ENCODE peak calls at places on chromosomes 3 and 15, in ten cellular contexts. O is activated T-cell treated with anti-CD3 and anti-CD28 coated beads for 1 hour; P is epithelial cell of esophagus; S is body of pancreas; A is stimulated activated CD4-positive, alpha-beta T cell treated with anti-CD3 and anti-CD28 coated beads, TNF-alpha, amount 100 ng/mL, for 4 hours; I is GM23248; Q is activated T-helper 9 cell treated with anti-CD3 and anti-CD28 coated beads, Interleukin-2, amount 50 U/mL, for 16 hours; L is Calu3; Y is left ventricle myocardium superior; R is NCI-H2171 treated with DMSO at 0.1 percent for 48 hours. M is an unnamed sample.

GRCh38 chr3:90007786-90008499 is 900.5 kb downstream of the EPHA3 start:
- DNase-seq in A (no peak), I (no peak), S (no peak), P (no peak), R (peak), O (no peak), Y (peak), L (no peak), Q (no peak), M (no peak)

GRCh38 chr3:176208915-176209314 is 988.4 kb downstream of the TBL1XR1 start:
- DNase-seq in Y (no peak), P (peak), S (no peak), L (no peak), Q (no peak), O (no peak), I (no peak), A (no peak), R (no peak), M (no peak)

GRCh38 chr15:42891569-42891968 is 29.0 kb downstream of the TTBK2 start:
- DNase-seq in A (no peak), R (no peak), L (peak), Y (no peak), S (no peak), P (no peak), Q (no peak), O (no peak), I (peak), M (no peak)

GRCh38 chr3:140022061-140022781 is 87.2 kb downstream of the CLSTN2 start:
- DNase-seq in Q (no peak), I (no peak), L (no peak), P (no peak), R (peak), A (no peak), O (no peak), Y (peak), S (peak), M (peak)

GRCh38 chr15:25251700-25252390 is 187.0 kb downstream of the UBE3A start:
- DNase-seq in R (no peak), L (no peak), P (no peak), Q (no peak), S (no peak), A (no peak), O (no peak), I (no peak), Y (peak), M (peak)

GRCh38 chr15:88016373-88016772 is 240.2 kb downstream of the NTRK3 start:
- DNase-seq in R (no peak), Q (no peak), O (no peak), I (no peak), L (no peak), S (no peak), Y (no peak), P (no peak), A (no peak), M (no peak)

GRCh38 chr15:62138124-62138523 is 27.0 kb downstream of the C2CD4B start:
- DNase-seq in R (no peak), A (no peak), O (no peak), I (peak), Y (no peak), Q (no peak), L (no peak), S (no peak), P (peak), M (no peak)

GRCh38 chr15:49439678-49440375 is 16.8 kb downstream of the FGF7 start:
- DNase-seq in L (no peak), I (peak), O (no peak), R (no peak), Q (no peak), P (no peak), Y (no peak), A (no peak), S (no peak), M (no peak)

GRCh38 chr15:69668049-69668705 is 215.6 kb downstream of the RPLP1 start:
- DNase-seq in I (no peak), S (no peak), O (no peak), Y (no peak), L (no peak), Q (no peak), A (no peak), P (no peak), R (peak), M (no peak)

GRCh38 chr3:100040846-100041245 is 73.5 kb downstream of the FILIP1L start:
- DNase-seq in P (no peak), S (no peak), R (no peak), L (no peak), A (no peak), O (no peak), I (peak), Q (no peak), Y (no peak), M (no peak)

GRCh38 chr3:64147211-64147610 is 78.1 kb downstream of the PRICKLE2 start:
- DNase-seq in Y (no peak), A (no peak), O (no peak), I (no peak), R (no peak), Q (no peak), L (no peak), S (no peak), P (no peak), M (no peak)

GRCh38 chr3:75978686-75979085 is 193.3 kb upstream of the ZNF717 start:
- DNase-seq in A (no peak), P (no peak), L (no peak), I (peak), Y (no peak), Q (no peak), R (no peak), S (no peak), O (no peak), M (no peak)

GRCh38 chr3:177945999-177946398 is 590.2 kb upstream of the KCNMB2 start:
- DNase-seq in O (no peak), Q (no peak), I (no peak), Y (no peak), L (no peak), S (no peak), A (no peak), P (no peak), R (no peak), M (no peak)

GRCh38 chr15:80371924-80372323 is 32.3 kb upstream of the ARNT2 start:
- DNase-seq in S (no peak), R (no peak), O (no peak), I (no peak), L (no peak), A (no peak), Y (no peak), P (no peak), Q (no peak), M (no peak)

GRCh38 chr3:161449784-161450183 is 46.8 kb upstream of the OTOL1 start:
- DNase-seq in O (no peak), Y (no peak), Q (no peak), A (no peak), L (no peak), R (no peak), P (no peak), S (no peak), I (no peak), M (no peak)

GRCh38 chr3:57597240-57597972 is at the start of gene ARF4:
- DNase-seq in A (peak), S (peak), I (peak), O (peak), L (peak), Y (peak), Q (peak), R (peak), P (peak), M (peak)

GRCh38 chr3:192422321-192422997 is 304.9 kb downstream of the FGF12 start:
- DNase-seq in I (peak), Q (no peak), R (no peak), O (no peak), S (no peak), L (no peak), Y (no peak), A (no peak), P (peak), M (no peak)

M was measured in psoas muscle.